ENCODE peak calls at places on chromosomes 4 and X, in six cellular contexts. W is CD8-positive, alpha-beta memory T cell; L is fibroblast of lung; X is neural progenitor cell; S is lung; B is endodermal cell. C is an unnamed sample. For H3K4me1, the result is how much of the 10 kb centered on the place peaks cover.

GRCh38 chrX:38285649-38286048 is 41.7 kb downstream of the RPGR start:
- DNase-seq in S (no peak), B (no peak), L (no peak), W (no peak), X (no peak), C (no peak)

GRCh38 chr4:109296545-109296944 is 5.9 kb downstream of the COL25A1 start:
- DNase-seq in W (no peak), B (no peak), S (no peak), L (peak), X (no peak), C (no peak)

GRCh38 chrX:71070531-71070930 is 2.4 kb upstream of the SNX12 start:
- DNase-seq in S (no peak), B (no peak), L (no peak), X (no peak), W (no peak), C (no peak)

GRCh38 chrX:85244411-85245210 is 820 bp downstream of the ZNF711 start:
- DNase-seq in L (peak), X (peak), S (no peak), B (peak), W (no peak), C (peak)

GRCh38 chr4:102420563-102421221 is 75.4 kb upstream of the SLC39A8 start:
- DNase-seq in X (no peak), B (no peak), W (no peak), L (no peak), S (no peak), C (no peak)

GRCh38 chr4:6177587-6178197 is 22.7 kb downstream of the JAKMIP1 start:
- DNase-seq in S (no peak), B (peak), X (no peak), W (peak), L (no peak), C (no peak)

GRCh38 chr4:95209942-95210341 is 338.8 kb downstream of the UNC5C start:
- DNase-seq in B (no peak), W (no peak), S (no peak), X (no peak), L (no peak), C (no peak)

GRCh38 chr4:80197132-80197573 is at the start of gene PRDM8:
- DNase-seq in B (peak), X (peak), S (no peak), L (peak), W (no peak), C (peak)

GRCh38 chr4:3436798-3437581 is 4.8 kb upstream of the HGFAC start:
- DNase-seq in B (no peak), W (no peak), X (no peak), L (peak), S (peak), C (no peak)

GRCh38 chr4:179278647-179279046 is 1836.4 kb upstream of the AGA start:
- DNase-seq in B (no peak), S (no peak), L (no peak), X (no peak), W (no peak), C (no peak)

GRCh38 chr4:122673252-122673651 is 52.4 kb upstream of the IL21 start:
- DNase-seq in B (no peak), L (no peak), X (peak), W (no peak), S (no peak), C (no peak)

GRCh38 chr4:33649015-33649414 is 2595.3 kb downstream of the ARAP2 start:
- DNase-seq in X (peak), W (no peak), L (peak), B (peak), S (no peak), C (no peak)

GRCh38 chr4:87353592-87353991 is 30.9 kb upstream of the HSD17B13 start:
- DNase-seq in X (peak), S (peak), B (peak), W (no peak), L (peak), C (no peak)

GRCh38 chrX:133414399-133415275 is 652 bp downstream of the GPC4 start:
- DNase-seq in W (no peak), B (peak), L (peak), S (no peak), X (peak), C (peak)

GRCh38 chr4:2318885-2319284 is 57.0 kb upstream of the MXD4 start:
- DNase-seq in B (no peak), X (no peak), L (no peak), S (no peak), W (no peak), C (no peak)

GRCh38 chrX:9534686-9535085 is 69.8 kb downstream of the TBL1X start:
- DNase-seq in B (no peak), X (peak), S (no peak), W (no peak), L (peak), C (no peak)

GRCh38 chr4:124061413-124061812 is 651.1 kb downstream of the ANKRD50 start:
- DNase-seq in S (no peak), W (no peak), L (peak), X (no peak), B (no peak), C (no peak)

GRCh38 chrX:40459576-40460158 is 121.1 kb upstream of the ATP6AP2 start:
- DNase-seq in X (peak), B (peak), W (no peak), S (no peak), L (no peak), C (no peak)

GRCh38 chr4:5500165-5500564 is 208.2 kb downstream of the EVC2 start:
- DNase-seq in X (no peak), L (peak), B (no peak), W (no peak), S (no peak), C (no peak)

GRCh38 chrX:12872741-12873140 is 5.9 kb downstream of the TLR7 start:
- DNase-seq in B (no peak), W (no peak), S (no peak), L (no peak), X (no peak), C (no peak)

GRCh38 chr4:123488916-123489315 is 92.3 kb downstream of the SPRY1 start:
- DNase-seq in S (no peak), W (no peak), B (no peak), L (peak), X (no peak), C (no peak)

GRCh38 chrX:40893251-40893910 is 158.0 kb upstream of the MED14 start:
- DNase-seq in X (no peak), W (no peak), L (no peak), B (no peak), S (no peak), C (no peak)

GRCh38 chr4:134126955-134127354 is 74.6 kb downstream of the PABPC4L start:
- DNase-seq in B (peak), W (no peak), L (no peak), X (peak), S (no peak), C (peak)

GRCh38 chr4:134122903-134123302 is 78.7 kb downstream of the PABPC4L start:
- DNase-seq in S (no peak), L (no peak), B (no peak), X (no peak), W (no peak), C (no peak)

GRCh38 chr4:134126161-134126560 is 75.4 kb downstream of the PABPC4L start:
- DNase-seq in X (no peak), S (no peak), W (no peak), L (no peak), B (no peak), C (no peak)
- H3K27ac ChIP-seq in X (no peak), S (no peak), W (no peak), L (no peak), B (no peak), C (no peak)

GRCh38 chr4:113872426-113873260 is 106.8 kb downstream of the ARSJ start:
- DNase-seq in L (peak), B (no peak), W (no peak), S (no peak), X (no peak), C (no peak)

GRCh38 chr4:113869743-113870375 is 108.3 kb upstream of the CAMK2D start:
- DNase-seq in X (no peak), B (no peak), W (no peak), L (peak), S (no peak), C (no peak)

GRCh38 chr4:113871080-113871479 is 108.4 kb downstream of the ARSJ start:
- DNase-seq in W (no peak), S (no peak), L (no peak), B (no peak), X (no peak), C (no peak)

GRCh38 chr4:113878718-113879117 is 100.7 kb downstream of the ARSJ start:
- DNase-seq in X (peak), B (peak), L (peak), S (no peak), W (no peak), C (no peak)

GRCh38 chr4:113874480-113874879 is 105.0 kb downstream of the ARSJ start:
- DNase-seq in L (no peak), X (no peak), W (no peak), S (no peak), B (no peak), C (no peak)
- H3K4me1 ChIP-seq in L (under half), X (under half), W (under half), S (under half), B (under half), C (under half)

DNA sequence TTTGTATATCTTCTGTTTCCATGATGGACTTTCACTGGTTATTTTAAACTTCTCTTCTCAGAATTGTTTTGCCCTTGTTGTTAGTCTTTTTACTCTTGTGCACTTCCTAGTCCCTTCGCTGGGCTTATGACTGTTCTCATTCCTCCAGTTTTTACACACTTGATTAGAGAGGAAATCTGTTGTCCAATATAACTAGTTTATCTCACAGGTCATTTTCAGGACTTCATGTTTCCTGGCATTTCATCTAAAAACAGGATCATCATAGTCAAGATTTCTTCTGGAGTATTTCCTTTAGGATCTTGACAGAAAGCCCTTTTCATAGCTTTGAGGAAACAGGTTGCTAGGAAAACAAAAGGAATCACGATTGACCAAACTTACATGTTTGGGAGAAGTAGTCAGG is 3.0 kb downstream of the FNIP2 start:
- DNase-seq in W (no peak), S (no peak), L (no peak), B (no peak), X (no peak), C (no peak)
- H3K27ac ChIP-seq in W (no peak), S (no peak), L (no peak), B (no peak), X (no peak), C (no peak)

GRCh38 chr4:8268901-8269534 is 536 bp upstream of the HTRA3 start:
- DNase-seq in S (no peak), B (no peak), X (no peak), W (no peak), L (no peak), C (no peak)

GRCh38 chr4:8269535-8270417 is at the start of gene HTRA3:
- DNase-seq in X (peak), W (no peak), B (peak), S (no peak), L (peak), C (peak)

GRCh38 chr4:8270912-8271815 is 1.6 kb downstream of the HTRA3 start:
- DNase-seq in X (no peak), L (no peak), B (no peak), S (no peak), W (no peak), C (peak)

GRCh38 chr4:8271821-8272220 is 2.3 kb downstream of the HTRA3 start:
- DNase-seq in X (no peak), B (no peak), L (no peak), S (no peak), W (no peak), C (no peak)

DNA sequence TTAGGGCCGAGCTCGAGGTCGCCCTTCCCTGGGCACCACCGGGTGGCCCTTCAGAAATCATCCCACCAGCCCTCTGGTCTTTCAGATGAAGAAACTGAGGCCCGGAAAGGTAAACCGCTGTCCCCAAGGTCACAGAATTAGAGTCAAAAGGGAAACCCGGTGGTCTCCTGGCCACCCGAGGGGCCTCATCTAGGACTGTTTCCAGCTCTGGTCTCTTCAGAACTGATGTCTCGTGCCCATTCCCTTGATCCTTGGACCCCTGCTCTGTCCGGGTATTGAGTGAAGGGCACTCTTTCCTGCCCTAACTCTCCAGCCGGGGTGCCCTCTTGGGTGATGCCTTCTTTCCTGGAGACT is 841 bp downstream of the HTRA3 start:
- DNase-seq in B (no peak), X (no peak), S (no peak), W (no peak), L (no peak), C (no peak)
- H3K4me1 ChIP-seq in B (under half), X (under half), S (under half), W (under half), L (under half), C (under half)

GRCh38 chr4:168877407-168877778 is 132.7 kb downstream of the CBR4 start:
- DNase-seq in S (no peak), X (no peak), L (no peak), W (no peak), B (no peak), C (no peak)
- H3K27ac ChIP-seq in S (peak), X (no peak), L (peak), W (no peak), B (no peak), C (peak)

C was measured in right cardiac atrium.